ENCODE peak calls at places on chromosomes 16 and 17, in seven cellular contexts. One of them, this sample, is unnamed.

GRCh38 chr17:50581316-50581715 is 20.8 kb downstream of the CACNA1G start:
- DNase-seq in tibial nerve: no peak
- DNase-seq in HFFc6: no peak
- DNase-seq in heart right ventricle: no peak
- DNase-seq in coronary artery: no peak
- DNase-seq in cardiac muscle cell: no peak
- DNase-seq in colonic mucosa: no peak
- DNase-seq in this sample: no peak

GRCh38 chr16:15610369-15610871 is 32.5 kb downstream of the MARF1 start:
- DNase-seq in tibial nerve: no peak
- DNase-seq in HFFc6: no peak
- DNase-seq in heart right ventricle: no peak
- DNase-seq in coronary artery: no peak
- DNase-seq in cardiac muscle cell: no peak
- DNase-seq in colonic mucosa: no peak
- DNase-seq in this sample: no peak

GRCh38 chr17:5832886-5833285 is 237.3 kb upstream of the WSCD1 start:
- DNase-seq in tibial nerve: no peak
- DNase-seq in HFFc6: peak; percentile 63
- DNase-seq in heart right ventricle: no peak
- DNase-seq in coronary artery: no peak
- DNase-seq in cardiac muscle cell: no peak
- DNase-seq in colonic mucosa: no peak
- DNase-seq in this sample: peak; percentile 64

GRCh38 chr16:67718668-67719047 is 458 bp downstream of the GFOD2 start:
- DNase-seq in tibial nerve: no peak
- DNase-seq in HFFc6: no peak
- DNase-seq in heart right ventricle: no peak
- DNase-seq in coronary artery: no peak
- DNase-seq in cardiac muscle cell: no peak
- DNase-seq in colonic mucosa: peak; percentile 23
- DNase-seq in this sample: peak; percentile 5

GRCh38 chr17:70168979-70169706 is at the start of gene KCNJ2:
- DNase-seq in tibial nerve: peak; percentile 64
- DNase-seq in HFFc6: peak; percentile 49
- DNase-seq in heart right ventricle: peak; percentile 88
- DNase-seq in coronary artery: peak; percentile 87
- DNase-seq in cardiac muscle cell: peak; percentile 91
- DNase-seq in colonic mucosa: peak; percentile 89
- DNase-seq in this sample: peak; percentile 76

GRCh38 chr17:39027037-39027436 is 59.8 kb upstream of the FBXO47 start:
- DNase-seq in tibial nerve: peak; percentile 51
- DNase-seq in HFFc6: no peak
- DNase-seq in heart right ventricle: peak; percentile 73
- DNase-seq in coronary artery: no peak
- DNase-seq in cardiac muscle cell: peak; percentile 56
- DNase-seq in colonic mucosa: peak; percentile 75
- DNase-seq in this sample: peak; percentile 55

GRCh38 chr17:12789976-12790805 is 893 bp downstream of the ARHGAP44 start:
- DNase-seq in tibial nerve: no peak
- DNase-seq in HFFc6: no peak
- DNase-seq in heart right ventricle: no peak
- DNase-seq in coronary artery: no peak
- DNase-seq in cardiac muscle cell: peak; percentile 36
- DNase-seq in colonic mucosa: peak; percentile 45
- DNase-seq in this sample: no peak

GRCh38 chr17:12590417-12590816 is 75.3 kb upstream of the MYOCD start:
- DNase-seq in tibial nerve: no peak
- DNase-seq in HFFc6: no peak
- DNase-seq in heart right ventricle: no peak
- DNase-seq in coronary artery: no peak
- DNase-seq in cardiac muscle cell: no peak
- DNase-seq in colonic mucosa: no peak
- DNase-seq in this sample: no peak

GRCh38 chr17:81132770-81133723 is 32.3 kb upstream of the PVALEF start:
- DNase-seq in tibial nerve: no peak
- DNase-seq in HFFc6: no peak
- DNase-seq in heart right ventricle: no peak
- DNase-seq in coronary artery: no peak
- DNase-seq in cardiac muscle cell: no peak
- DNase-seq in colonic mucosa: no peak
- DNase-seq in this sample: no peak

GRCh38 chr16:54193656-54194007 is 93.0 kb downstream of the IRX3 start:
- DNase-seq in tibial nerve: peak; percentile 51
- DNase-seq in HFFc6: peak; percentile 64
- DNase-seq in heart right ventricle: peak; percentile 82
- DNase-seq in coronary artery: peak; percentile 89
- DNase-seq in cardiac muscle cell: peak; percentile 81
- DNase-seq in colonic mucosa: peak; percentile 78
- DNase-seq in this sample: peak; percentile 86

GRCh38 chr16:34802396-34802795 is 1343.0 kb downstream of the TP53TG3F start:
- DNase-seq in tibial nerve: no peak
- DNase-seq in HFFc6: no peak
- DNase-seq in heart right ventricle: no peak
- DNase-seq in coronary artery: no peak
- DNase-seq in cardiac muscle cell: no peak
- DNase-seq in colonic mucosa: no peak
- DNase-seq in this sample: no peak
- TF ChIP-seq CTCF in tibial nerve: no peak
- TF ChIP-seq CTCF in HFFc6: no peak
- TF ChIP-seq CTCF in heart right ventricle: no peak
- TF ChIP-seq CTCF in coronary artery: no peak
- TF ChIP-seq CTCF in cardiac muscle cell: no peak
- TF ChIP-seq CTCF in colonic mucosa: no peak
- TF ChIP-seq CTCF in this sample: no peak

DNA sequence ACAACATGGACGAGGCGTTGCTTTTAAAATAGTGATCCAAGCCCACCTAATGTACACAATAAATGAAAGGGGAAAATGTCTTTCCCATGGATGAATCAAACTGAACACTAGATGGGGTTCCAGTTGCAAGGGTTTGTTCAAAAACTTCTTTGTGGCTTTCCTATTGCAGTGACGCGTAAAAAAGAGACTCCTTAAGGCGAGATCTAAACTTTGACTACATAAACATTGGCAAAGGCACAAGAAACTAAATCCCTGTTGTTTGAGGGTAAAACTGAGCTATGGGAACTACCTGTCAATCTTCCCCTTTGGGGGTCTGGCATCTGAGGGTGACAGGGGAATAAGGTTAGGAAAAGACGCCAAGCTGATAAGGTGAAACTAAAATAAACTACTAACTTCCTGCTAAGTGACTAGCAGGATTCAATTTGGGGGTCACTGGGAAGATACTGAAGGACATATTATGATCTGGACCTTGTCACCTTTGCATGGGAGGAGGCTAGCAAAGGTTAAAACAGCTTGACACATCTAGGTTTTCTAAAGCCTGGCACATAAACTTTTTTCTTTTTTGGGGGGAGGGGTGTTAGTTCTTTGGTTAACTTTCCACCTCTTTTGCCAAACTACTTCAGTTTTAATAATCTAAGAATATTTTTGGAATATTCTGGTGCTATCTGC is 4.7 kb downstream of the SALL1 start:
- DNase-seq in tibial nerve: no peak
- DNase-seq in HFFc6: peak; percentile 47
- DNase-seq in heart right ventricle: no peak
- DNase-seq in coronary artery: no peak
- DNase-seq in cardiac muscle cell: peak; percentile 38
- DNase-seq in colonic mucosa: no peak
- DNase-seq in this sample: no peak
- TF ChIP-seq CTCF in tibial nerve: no peak
- TF ChIP-seq CTCF in HFFc6: peak; percentile 76
- TF ChIP-seq CTCF in heart right ventricle: no peak
- TF ChIP-seq CTCF in coronary artery: no peak
- TF ChIP-seq CTCF in cardiac muscle cell: peak; percentile 50
- TF ChIP-seq CTCF in colonic mucosa: no peak
- TF ChIP-seq CTCF in this sample: peak; percentile 17

DNA sequence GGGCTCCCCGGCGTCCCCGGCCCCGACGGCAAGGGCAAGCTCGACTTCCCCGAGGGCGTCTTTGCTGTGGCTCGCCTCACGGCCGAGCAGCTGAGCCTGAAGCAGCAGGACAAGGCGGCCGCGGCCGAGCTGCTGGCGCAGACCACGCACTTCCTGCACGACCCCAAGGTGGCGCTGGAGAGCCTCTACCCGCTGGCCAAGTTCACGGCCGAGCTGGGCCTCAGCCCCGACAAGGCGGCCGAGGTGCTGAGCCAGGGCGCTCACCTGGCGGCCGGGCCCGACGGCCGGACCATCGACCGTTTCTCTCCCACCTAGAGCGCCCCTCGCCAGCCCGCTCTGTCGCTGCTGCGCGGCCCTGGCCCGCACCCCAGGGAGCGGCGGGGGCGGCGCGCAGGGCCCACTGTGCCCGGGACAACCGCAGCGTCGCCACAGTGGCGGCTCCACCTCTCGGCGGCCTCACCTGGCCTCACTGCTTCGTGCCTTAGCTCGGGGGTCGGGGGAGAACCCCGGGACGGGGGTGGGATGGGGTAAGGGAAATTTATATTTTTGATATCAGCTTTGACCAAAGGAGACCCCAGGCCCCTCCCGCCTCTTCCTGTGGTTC is 3.7 kb downstream of the HIC1 start:
- DNase-seq in tibial nerve: peak; percentile 72
- DNase-seq in HFFc6: peak; percentile 63
- DNase-seq in heart right ventricle: peak; percentile 80
- DNase-seq in coronary artery: no peak
- DNase-seq in cardiac muscle cell: peak; percentile 55
- DNase-seq in colonic mucosa: peak; percentile 86
- DNase-seq in this sample: no peak
- TF ChIP-seq CTCF in tibial nerve: peak; percentile 92
- TF ChIP-seq CTCF in HFFc6: peak; percentile 89
- TF ChIP-seq CTCF in heart right ventricle: peak; percentile 77
- TF ChIP-seq CTCF in coronary artery: peak; percentile 15
- TF ChIP-seq CTCF in cardiac muscle cell: peak; percentile 68
- TF ChIP-seq CTCF in colonic mucosa: peak; percentile 80
- TF ChIP-seq CTCF in this sample: peak; percentile 29

GRCh38 chr17:78559749-78560368 is 17.3 kb downstream of the DNAH17 start:
- DNase-seq in tibial nerve: no peak
- DNase-seq in HFFc6: no peak
- DNase-seq in heart right ventricle: no peak
- DNase-seq in coronary artery: no peak
- DNase-seq in cardiac muscle cell: no peak
- DNase-seq in colonic mucosa: no peak
- DNase-seq in this sample: no peak
- TF ChIP-seq CTCF in tibial nerve: no peak
- TF ChIP-seq CTCF in HFFc6: no peak
- TF ChIP-seq CTCF in heart right ventricle: no peak
- TF ChIP-seq CTCF in coronary artery: no peak
- TF ChIP-seq CTCF in cardiac muscle cell: no peak
- TF ChIP-seq CTCF in colonic mucosa: peak; percentile 20
- TF ChIP-seq CTCF in this sample: no peak

This sample was measured in MCF 10A.